ENCODE peak calls at places on chromosomes 13 and 19, in four cellular contexts. B is gastrocnemius medialis, H is esophagus squamous epithelium, I is suprapubic skin. K is an unnamed sample.

GRCh38 chr19:41219924-41220567 is 1.0 kb downstream of the AXL start:
- DNase-seq in B (peak; percentile 46), H (no peak), I (peak; percentile 84), K (peak; percentile 62)

GRCh38 chr19:2171349-2172145 is 7.8 kb downstream of the DOT1L start:
- DNase-seq in B (no peak), H (no peak), I (no peak), K (no peak)

GRCh38 chr13:47100214-47100853 is 203.5 kb upstream of the HTR2A start:
- DNase-seq in B (no peak), H (no peak), I (no peak), K (no peak)

GRCh38 chr13:44575741-44576395 is at the start of gene TSC22D1:
- DNase-seq in B (no peak), H (no peak), I (no peak), K (peak; percentile 42)

GRCh38 chr13:30312859-30313258 is 5.5 kb upstream of the KATNAL1 start:
- DNase-seq in B (no peak), H (no peak), I (no peak), K (no peak)

GRCh38 chr13:50955807-50956206 is 46.2 kb downstream of the RNASEH2B start:
- DNase-seq in B (no peak), H (no peak), I (no peak), K (no peak)

GRCh38 chr13:110713981-110714797 is 689 bp downstream of the ING1 start:
- DNase-seq in B (peak; percentile 51), H (no peak), I (no peak), K (peak; percentile 62)

GRCh38 chr13:44263920-44264610 is 109.6 kb upstream of the SERP2 start:
- DNase-seq in B (no peak), H (no peak), I (no peak), K (peak; percentile 39)

GRCh38 chr19:45117167-45117594 is 24.2 kb downstream of the PPP1R37 start:
- DNase-seq in B (no peak), H (no peak), I (no peak), K (no peak)

GRCh38 chr19:53980553-53981407 is 10.7 kb upstream of the CACNG6 start:
- DNase-seq in B (peak; percentile 65), H (no peak), I (no peak), K (no peak)

GRCh38 chr19:14401468-14401867 is 17.7 kb downstream of the DDX39A start:
- DNase-seq in B (no peak), H (no peak), I (no peak), K (no peak)

GRCh38 chr13:30792257-30793000 is 57.1 kb downstream of the ALOX5AP start:
- DNase-seq in B (peak; percentile 55), H (no peak), I (no peak), K (peak; percentile 78)

GRCh38 chr19:30799854-30800755 is 427.9 kb downstream of the ZNF536 start:
- DNase-seq in B (no peak), H (no peak), I (no peak), K (no peak)

GRCh38 chr13:41428155-41428554 is 29.2 kb upstream of the RGCC start:
- DNase-seq in B (no peak), H (no peak), I (no peak), K (no peak)

GRCh38 chr19:55437410-55437809 is 5.7 kb downstream of the SHISA7 start:
- DNase-seq in B (no peak), H (no peak), I (no peak), K (no peak)

GRCh38 chr13:54029226-54029625 is 1000.6 kb downstream of the OLFM4 start:
- DNase-seq in B (no peak), H (no peak), I (no peak), K (no peak)

GRCh38 chr13:67614577-67614976 is 384.4 kb upstream of the PCDH9 start:
- DNase-seq in B (no peak), H (no peak), I (no peak), K (no peak)

GRCh38 chr19:9054207-9054606 is 32.7 kb upstream of the OR1M1 start:
- DNase-seq in B (no peak), H (no peak), I (no peak), K (no peak)

GRCh38 chr13:29537736-29538624 is 57.5 kb downstream of the SLC7A1 start:
- DNase-seq in B (no peak), H (no peak), I (no peak), K (no peak)

GRCh38 chr13:80312012-80312704 is 28.8 kb downstream of the SPRY2 start:
- DNase-seq in B (no peak), H (no peak), I (no peak), K (no peak)

GRCh38 chr13:93727301-93728141 is 500.9 kb downstream of the GPC6 start:
- DNase-seq in B (no peak), H (no peak), I (no peak), K (no peak)

GRCh38 chr19:30287973-30288372 is 84.2 kb upstream of the ZNF536 start:
- DNase-seq in B (no peak), H (no peak), I (no peak), K (no peak)

GRCh38 chr13:37870489-37870845 is 895 bp upstream of the TRPC4 start:
- DNase-seq in B (no peak), H (no peak), I (no peak), K (no peak)

GRCh38 chr13:86922936-86923335 is 748.2 kb upstream of the SLITRK5 start:
- DNase-seq in B (no peak), H (no peak), I (no peak), K (no peak)

GRCh38 chr13:59476376-59476775 is 687.4 kb downstream of the DIAPH3 start:
- DNase-seq in B (no peak), H (no peak), I (no peak), K (no peak)

GRCh38 chr13:113305208-113305607 is 8.2 kb downstream of the LAMP1 start:
- DNase-seq in B (peak; percentile 46), H (no peak), I (no peak), K (no peak)

GRCh38 chr13:66660013-66660804 is 569.9 kb downstream of the PCDH9 start:
- DNase-seq in B (no peak), H (no peak), I (no peak), K (no peak)

GRCh38 chr13:45721203-45721731 is 19.1 kb downstream of the CBY2 start:
- DNase-seq in B (no peak), H (no peak), I (no peak), K (no peak)

GRCh38 chr13:47220453-47221150 is 323.7 kb upstream of the HTR2A start:
- DNase-seq in B (no peak), H (no peak), I (no peak), K (no peak)

GRCh38 chr13:80988752-80989151 is 647.8 kb upstream of the SPRY2 start:
- DNase-seq in B (no peak), H (no peak), I (no peak), K (no peak)

GRCh38 chr19:47762615-47763308 is 15.7 kb upstream of the SELENOW start:
- DNase-seq in B (no peak), H (no peak), I (no peak), K (peak; percentile 59)

GRCh38 chr13:91357613-91358383 is 10.3 kb downstream of the MIR17HG start:
- DNase-seq in B (no peak), H (no peak), I (no peak), K (no peak)

GRCh38 chr13:21948781-21949474 is 278.1 kb downstream of the FGF9 start:
- DNase-seq in B (no peak), H (no peak), I (no peak), K (no peak)

GRCh38 chr13:52929826-52930225 is 81.4 kb upstream of the PCDH8 start:
- DNase-seq in B (no peak), H (no peak), I (no peak), K (no peak)

GRCh38 chr19:49157445-49158224 is at the start of gene TRPM4:
- DNase-seq in B (peak; percentile 94), H (no peak), I (peak; percentile 95), K (peak; percentile 80)
- TF ChIP-seq POLR2A in B (peak; percentile 87), H (peak; percentile 53), I (no peak), K (peak; percentile 65)

DNA sequence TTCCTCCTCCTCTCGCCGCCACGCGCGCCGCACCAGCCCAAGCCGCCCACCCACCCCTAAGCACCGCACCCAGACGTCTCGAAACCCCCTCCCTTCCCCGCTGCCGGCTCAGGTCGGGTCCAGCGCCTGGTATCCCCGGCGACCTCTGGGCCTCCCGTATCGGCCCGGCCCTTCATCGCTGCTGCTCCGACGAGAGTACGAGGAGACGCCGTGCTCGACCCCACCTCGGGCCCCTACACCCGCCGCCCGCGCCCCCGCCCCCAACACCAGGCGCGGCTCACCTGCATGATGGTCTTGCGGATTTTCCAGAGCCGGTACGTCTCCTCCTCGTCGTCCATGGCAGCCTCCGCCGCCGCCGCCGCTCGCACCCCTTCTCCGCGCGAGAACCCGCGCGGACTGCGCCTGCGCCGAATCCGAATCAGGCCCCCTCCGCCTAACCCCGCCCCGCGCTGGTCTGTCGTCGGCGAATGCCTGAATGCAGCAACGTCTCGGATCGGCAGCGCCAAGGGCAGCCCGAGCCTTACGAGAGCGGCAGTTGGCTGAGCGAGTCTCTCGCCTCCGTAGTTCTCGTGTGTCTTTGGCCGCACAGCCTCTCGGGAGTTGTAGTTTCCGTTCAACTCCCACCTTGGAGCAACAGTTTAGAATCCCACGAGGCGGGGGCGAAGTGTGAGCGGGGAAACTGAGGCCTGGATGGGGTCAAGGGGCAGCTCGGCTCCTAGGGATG is at the start of gene POLR2E:
- DNase-seq in B (peak; percentile 99), H (peak; percentile 85), I (peak; percentile 99), K (peak; percentile 99)
- TF ChIP-seq CTCF in B (no peak), H (no peak), I (no peak), K (no peak)

DNA sequence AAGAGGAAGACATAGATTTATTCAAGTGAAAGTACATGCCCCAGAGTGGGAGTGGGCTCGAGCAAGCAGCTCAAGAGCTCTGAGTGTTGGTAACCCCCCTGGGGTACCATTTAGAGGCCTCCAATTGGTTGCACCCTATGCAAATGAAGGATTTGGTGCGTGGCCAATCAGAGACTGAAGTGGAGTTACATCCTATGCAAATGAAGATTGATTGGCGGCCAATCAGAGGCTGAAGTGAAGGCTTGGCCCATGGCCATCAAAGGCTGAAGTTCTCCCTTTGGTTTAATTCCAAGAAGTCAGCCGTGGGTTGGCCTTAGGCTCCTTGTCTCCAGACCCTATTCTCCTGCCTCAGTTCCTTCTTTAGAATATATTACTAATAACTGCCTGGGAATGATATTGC is 12.9 kb upstream of the IGFL1 start:
- DNase-seq in B (no peak), H (no peak), I (no peak), K (no peak)
- TF ChIP-seq POLR2A in B (no peak), H (no peak), I (no peak), K (no peak)

GRCh38 chr19:20359933-20360720 is 193.1 kb downstream of the ZNF486 start:
- DNase-seq in B (no peak), H (no peak), I (no peak), K (no peak)
- TF ChIP-seq CTCF in B (no peak), H (no peak), I (no peak), K (no peak)

DNA sequence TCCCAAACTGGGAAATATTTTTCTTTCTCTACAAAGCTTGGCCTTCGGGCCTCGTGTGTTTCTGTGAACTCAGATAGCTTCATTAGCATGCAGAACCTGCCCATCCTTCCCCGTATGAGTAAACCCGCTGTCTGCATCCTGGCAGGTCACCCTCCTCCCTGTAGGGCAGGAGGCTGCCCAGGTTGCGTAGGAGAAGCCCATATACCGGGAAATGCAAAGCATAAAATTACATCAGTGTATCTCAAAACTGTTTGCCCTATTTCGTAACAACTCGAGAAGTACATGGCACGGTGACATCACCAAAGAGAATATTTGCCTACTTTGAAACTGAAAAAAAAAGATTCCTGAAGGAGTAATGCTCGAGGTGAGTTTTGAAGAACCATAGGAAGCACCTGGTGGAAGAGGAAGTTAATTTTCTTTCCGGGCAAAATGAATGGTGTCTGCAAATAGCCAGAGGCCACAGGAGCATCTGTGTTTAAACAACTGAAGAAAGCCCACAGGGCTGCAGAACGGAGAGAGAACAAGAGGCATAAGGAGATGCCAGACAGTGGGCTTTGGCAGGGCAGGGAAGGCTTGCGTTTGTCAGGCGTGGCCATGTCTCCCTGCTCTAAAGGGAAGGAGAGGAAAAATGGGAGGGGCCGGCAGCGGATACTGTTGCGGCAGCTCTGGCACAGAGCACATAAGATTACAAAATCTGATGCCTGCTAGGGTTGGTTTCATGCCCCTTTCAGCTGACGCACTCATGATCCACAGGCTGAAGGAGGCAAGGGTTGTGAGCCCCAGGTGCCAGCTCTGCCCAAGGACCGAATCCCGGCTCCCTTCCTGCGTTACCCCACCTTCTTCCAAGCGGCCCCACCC is 81.4 kb downstream of the IRS2 start:
- DNase-seq in B (peak; percentile 58), H (no peak), I (no peak), K (peak; percentile 26)
- TF ChIP-seq POLR2A in B (no peak), H (no peak), I (no peak), K (no peak)

K was measured in uterus.